ENCODE peak calls at places on chromosomes 1 and 21, in ten cellular contexts. A is GM12891; Q is stimulated activated CD8-positive, alpha-beta memory T cell treated with anti-CD3 and anti-CD28 coated beads, Interleukin-2, amount 100 ng/mL, for 1 hour; R is amniotic stem cell; S is small intestine; I is T-helper 2 cell; U is mucosa of descending colon; D is AG04450; B is transverse colon; P is stimulated activated CD4-positive, alpha-beta T cell treated with anti-CD3 and anti-CD28 coated beads, Interleukin-4, amount 100 ng/mL, for 48 hours. Y is an unnamed sample.

GRCh38 chr1:100034465-100034864 is 64.7 kb downstream of the SLC35A3 start:
- DNase-seq in Q (no peak), R (no peak), P (no peak), S (no peak), A (no peak), U (no peak), B (no peak), D (peak), I (no peak), Y (no peak)

GRCh38 chr1:18670267-18670910 is 39.7 kb downstream of the PAX7 start:
- DNase-seq in R (no peak), Q (no peak), D (no peak), I (no peak), B (peak), U (no peak), P (no peak), S (no peak), A (no peak), Y (no peak)

GRCh38 chr21:46130721-46131720 is 24.4 kb downstream of the FTCD start:
- DNase-seq in A (no peak), Q (no peak), S (no peak), B (no peak), U (peak), D (no peak), R (no peak), P (no peak), I (no peak), Y (no peak)

GRCh38 chr21:33232640-33233039 is 2.9 kb downstream of the IFNAR2 start:
- DNase-seq in R (no peak), A (no peak), U (no peak), Q (no peak), S (no peak), D (no peak), P (no peak), B (no peak), I (no peak), Y (no peak)

GRCh38 chr1:209435654-209436566 is 147.6 kb upstream of the CAMK1G start:
- DNase-seq in I (no peak), R (peak), A (peak), P (peak), D (peak), B (peak), S (peak), U (no peak), Q (no peak), Y (peak)

GRCh38 chr1:91783423-91784162 is 102.4 kb downstream of the TGFBR3 start:
- DNase-seq in S (no peak), I (no peak), P (no peak), Q (no peak), D (no peak), A (no peak), R (no peak), U (no peak), B (no peak), Y (no peak)

GRCh38 chr1:30410153-30410851 is 313.1 kb downstream of the MATN1 start:
- DNase-seq in R (no peak), P (no peak), A (no peak), B (no peak), Q (no peak), I (no peak), U (no peak), D (no peak), S (no peak), Y (no peak)

GRCh38 chr1:211830055-211830329 is 571 bp downstream of the LPGAT1 start:
- DNase-seq in R (no peak), P (peak), U (peak), B (no peak), Q (no peak), S (no peak), D (no peak), I (no peak), A (no peak), Y (no peak)

GRCh38 chr21:38773108-38774061 is 32.3 kb upstream of the ETS2 start:
- DNase-seq in U (no peak), Q (no peak), P (no peak), B (no peak), D (peak), S (no peak), I (no peak), A (no peak), R (peak), Y (no peak)

GRCh38 chr1:25875154-25875855 is at the start of gene PAQR7:
- DNase-seq in P (peak), S (peak), U (peak), Q (peak), D (no peak), I (peak), R (peak), A (peak), B (peak), Y (no peak)

GRCh38 chr1:201649776-201650607 is 111.1 kb downstream of the NAV1 start:
- DNase-seq in S (peak), A (no peak), P (no peak), B (peak), D (no peak), I (no peak), Q (no peak), U (peak), R (peak), Y (no peak)

GRCh38 chr1:162019006-162019405 is 4.7 kb downstream of the OLFML2B start:
- DNase-seq in P (no peak), B (no peak), U (no peak), R (no peak), A (no peak), S (peak), D (peak), Q (no peak), I (no peak), Y (no peak)

GRCh38 chr1:56911098-56911497 is 54.7 kb downstream of the C8B start:
- DNase-seq in R (no peak), P (no peak), S (peak), B (no peak), Q (no peak), D (no peak), I (no peak), U (no peak), A (no peak), Y (no peak)

GRCh38 chr1:234899041-234899787 is 229.4 kb downstream of the TOMM20 start:
- DNase-seq in R (no peak), P (no peak), A (no peak), Q (no peak), U (no peak), B (no peak), D (no peak), I (no peak), S (no peak), Y (no peak)

GRCh38 chr1:198830397-198830796 is 191.6 kb downstream of the PTPRC start:
- DNase-seq in U (no peak), P (no peak), Q (no peak), B (no peak), R (no peak), D (no peak), S (no peak), A (no peak), I (no peak), Y (no peak)

GRCh38 chr1:50422946-50423669 is at the start of gene DMRTA2:
- DNase-seq in D (no peak), R (no peak), A (no peak), S (no peak), U (no peak), Q (no peak), I (no peak), P (no peak), B (no peak), Y (no peak)

GRCh38 chr1:24045766-24046165 is 65.6 kb upstream of the SRSF10 start:
- DNase-seq in I (no peak), P (no peak), D (no peak), R (no peak), B (no peak), U (no peak), Q (no peak), S (peak), A (no peak), Y (no peak)

GRCh38 chr1:41580520-41581172 is 96.2 kb upstream of the EDN2 start:
- DNase-seq in S (no peak), U (no peak), A (no peak), I (no peak), P (no peak), R (no peak), B (no peak), D (no peak), Q (no peak), Y (no peak)

GRCh38 chr1:20440785-20441200 is 45.2 kb downstream of the CAMK2N1 start:
- DNase-seq in Q (no peak), P (peak), A (peak), B (peak), U (no peak), R (no peak), D (no peak), S (peak), I (no peak), Y (peak)

GRCh38 chr1:43520100-43520828 is 10.4 kb upstream of the PTPRF start:
- DNase-seq in B (no peak), D (no peak), S (no peak), R (no peak), U (no peak), P (no peak), Q (no peak), I (no peak), A (no peak), Y (no peak)

GRCh38 chr1:112714313-112715263 is 544 bp downstream of the PPM1J start:
- DNase-seq in I (no peak), P (no peak), D (no peak), R (no peak), U (no peak), S (peak), A (no peak), B (no peak), Q (no peak), Y (no peak)

GRCh38 chr21:16061194-16061593 is 331.4 kb downstream of the USP25 start:
- DNase-seq in B (no peak), Q (no peak), R (no peak), D (no peak), I (no peak), A (no peak), U (no peak), S (no peak), P (no peak), Y (no peak)

GRCh38 chr1:182587087-182587486 is 2.0 kb downstream of the RNASEL start:
- DNase-seq in S (no peak), A (no peak), B (no peak), R (no peak), D (no peak), U (no peak), P (no peak), I (no peak), Q (no peak), Y (no peak)